ENCODE peak calls at places on chromosomes 5 and 9, in six cellular contexts. B is OCI-LY7, E is stomach, I is PC-9, V is MM.1S, A is ascending aorta. C is an unnamed sample.

GRCh38 chr5:2751592-2752021 is at the start of gene IRX2:
- DNase-seq in I (no peak), B (no peak), E (peak), A (no peak), V (no peak), C (peak)

GRCh38 chr9:106921341-106921899 is 58.5 kb downstream of the ZNF462 start:
- DNase-seq in V (peak), A (no peak), B (no peak), E (no peak), I (no peak), C (no peak)

GRCh38 chr9:70579686-70580085 is 165.2 kb upstream of the KLF9 start:
- DNase-seq in E (no peak), V (no peak), B (no peak), I (no peak), A (peak), C (no peak)

GRCh38 chr5:116013931-116014330 is 18.3 kb upstream of the ARL14EPL start:
- DNase-seq in E (no peak), B (no peak), V (no peak), I (no peak), A (no peak), C (no peak)

GRCh38 chr5:141889282-141889871 is 11.2 kb upstream of the PCDH1 start:
- DNase-seq in E (no peak), B (peak), V (peak), I (no peak), A (no peak), C (no peak)

GRCh38 chr5:138000102-138000723 is 32.7 kb downstream of the FAM13B start:
- DNase-seq in V (no peak), E (no peak), B (no peak), A (no peak), I (no peak), C (no peak)

GRCh38 chr9:95124582-95125359 is 192.7 kb downstream of the FANCC start:
- DNase-seq in B (no peak), V (no peak), E (no peak), A (peak), I (no peak), C (no peak)

GRCh38 chr5:168301593-168302388 is 10.3 kb downstream of the WWC1 start:
- DNase-seq in E (peak), A (no peak), I (peak), B (no peak), V (no peak), C (no peak)

GRCh38 chr5:7367780-7368179 is 28.2 kb upstream of the ADCY2 start:
- DNase-seq in A (no peak), B (no peak), I (no peak), V (no peak), E (no peak), C (no peak)

DNA sequence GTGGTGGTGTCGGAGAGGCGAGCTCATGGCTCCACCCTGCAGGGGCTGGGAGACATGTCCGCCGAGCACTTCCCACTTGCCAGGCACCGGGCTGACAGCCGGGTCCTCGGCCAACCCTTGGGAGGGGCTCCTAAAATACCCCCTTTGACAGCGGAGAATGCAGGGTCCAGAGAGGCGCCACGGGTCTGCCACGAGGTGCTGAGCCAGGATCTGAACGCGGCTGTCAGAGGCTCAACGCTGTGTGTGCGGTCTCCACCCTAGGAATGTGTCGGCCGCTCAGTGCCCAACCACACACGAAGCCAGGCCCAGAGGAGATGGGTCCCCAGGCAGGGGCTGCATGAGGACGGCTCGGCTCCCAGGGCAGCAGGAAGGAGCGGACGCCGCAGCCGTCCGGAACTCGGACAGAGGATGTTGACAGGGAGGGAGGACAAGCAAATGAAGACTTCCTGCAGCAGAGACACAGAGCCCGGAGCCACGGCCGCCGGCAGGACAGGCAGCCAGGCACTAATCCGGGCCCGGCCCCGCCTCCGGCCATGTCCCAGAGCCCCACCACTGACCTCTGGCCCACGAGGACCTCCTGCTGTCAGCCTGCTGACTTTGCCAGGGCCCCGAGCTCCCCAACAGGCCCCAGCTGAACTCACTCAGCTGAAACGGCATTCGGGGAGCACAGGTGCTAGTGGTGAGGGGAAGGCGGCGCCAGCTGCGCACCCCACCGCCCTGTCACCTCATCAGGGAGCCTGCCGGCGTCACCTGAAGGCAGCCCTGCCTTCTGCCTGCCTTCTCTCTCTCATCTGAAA is 12.8 kb downstream of the VAV2 start:
- DNase-seq in V (no peak), I (no peak), B (peak), E (no peak), A (no peak), C (no peak)
- H3K4me3 ChIP-seq in V (no peak), I (no peak), B (peak), E (peak), A (peak), C (no peak)

DNA sequence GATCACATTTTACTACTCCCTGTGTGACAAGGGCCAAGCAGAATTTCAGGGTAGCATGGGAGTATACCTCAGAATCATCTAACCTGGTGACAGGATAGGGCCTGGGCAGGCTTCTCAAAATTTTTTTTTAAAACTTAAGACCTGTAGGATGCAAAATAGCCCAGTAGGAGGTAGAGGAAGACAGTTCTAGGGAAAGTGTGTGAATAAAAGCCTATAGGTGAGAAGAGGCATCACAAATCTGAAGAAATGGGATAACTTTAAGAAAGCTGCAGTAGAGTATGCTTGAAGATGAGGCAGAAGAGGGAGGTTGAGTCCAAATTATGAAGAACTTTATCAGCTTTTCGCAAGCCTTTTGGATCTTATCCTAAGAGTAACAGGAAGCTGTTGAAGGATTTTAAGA is 32.3 kb downstream of the CNTRL start:
- DNase-seq in I (no peak), A (no peak), E (no peak), V (no peak), B (peak), C (no peak)
- TF ChIP-seq CTCF in I (peak), A (no peak), E (no peak), V (no peak), B (peak), C (peak)

GRCh38 chr9:133822439-133823065 is 84.4 kb upstream of the SARDH start:
- DNase-seq in I (no peak), B (peak), A (no peak), E (no peak), V (no peak), C (no peak)
- H3K4me3 ChIP-seq in I (no peak), B (no peak), A (no peak), E (no peak), V (no peak), C (no peak)

DNA sequence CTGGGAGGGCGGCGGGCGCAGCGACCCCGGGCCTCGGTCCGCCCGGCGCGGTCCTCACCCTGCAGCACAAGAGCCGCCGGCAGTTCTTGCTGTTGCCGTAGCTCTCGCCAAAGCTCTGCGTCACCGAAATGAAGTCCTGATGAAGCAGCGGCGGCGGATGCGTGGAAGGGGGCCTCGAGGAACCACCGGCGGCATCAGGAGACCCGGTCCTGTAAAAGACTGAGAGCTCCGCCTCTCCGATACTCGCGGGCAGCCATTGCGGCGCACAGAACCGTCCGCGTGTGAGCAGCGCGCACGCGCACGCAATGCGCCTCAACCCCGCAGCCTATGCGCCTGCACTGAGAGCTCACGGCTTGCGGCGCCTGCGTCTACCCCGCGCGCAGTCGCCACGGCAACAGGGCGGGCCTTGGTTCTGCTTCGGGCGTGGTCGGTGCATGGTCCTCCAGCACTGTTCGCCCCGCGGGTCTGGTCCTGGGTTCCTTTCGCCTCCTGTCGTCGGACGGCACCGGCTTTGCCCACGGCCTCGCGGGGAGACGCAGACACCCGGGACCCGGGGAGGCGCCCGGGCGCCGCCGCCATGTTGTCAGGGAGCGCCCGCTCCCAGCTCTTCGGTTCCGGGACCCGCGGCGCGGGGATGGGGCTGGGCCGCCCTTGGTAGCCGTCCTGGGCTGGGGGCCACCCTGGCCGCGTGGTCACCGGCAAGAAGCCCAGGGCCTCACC is 9.3 kb upstream of the GRIN1 start:
- DNase-seq in B (peak), V (peak), I (peak), A (peak), E (peak), C (peak)
- TF ChIP-seq CTCF in B (no peak), V (no peak), I (no peak), A (no peak), E (no peak), C (no peak)

C was measured in LNCaP clone FGC.